ENCODE peak calls at places on chromosomes 1 and 21, in four cellular contexts. A, O, P and I are unnamed samples.

GRCh38 chr1:2824999-2825398 is 23.5 kb upstream of the TTC34 start:
- DNase-seq in P (no peak), O (no peak), A (no peak), I (no peak)

GRCh38 chr1:234310460-234310817 is 62.8 kb upstream of the COA6 start:
- DNase-seq in P (no peak), A (no peak), O (no peak), I (no peak)

GRCh38 chr1:116284819-116285390 is 88.1 kb upstream of the ATP1A1 start:
- DNase-seq in O (no peak), P (no peak), A (no peak), I (no peak)

GRCh38 chr1:71414229-71414628 is 333.4 kb upstream of the ZRANB2 start:
- DNase-seq in P (no peak), A (peak), O (no peak), I (no peak)

GRCh38 chr1:25735956-25736529 is 64.0 kb upstream of the SELENON start:
- DNase-seq in A (no peak), P (no peak), O (no peak), I (no peak)

GRCh38 chr1:9080704-9081291 is 11.4 kb upstream of the SLC2A5 start:
- DNase-seq in A (no peak), O (no peak), P (no peak), I (no peak)

GRCh38 chr1:89609781-89610456 is 23.0 kb upstream of the LRRC8C start:
- DNase-seq in P (no peak), O (no peak), A (no peak), I (no peak)

GRCh38 chr1:206472454-206472853 is 2.2 kb downstream of the IKBKE start:
- DNase-seq in P (no peak), O (no peak), A (peak), I (peak)

GRCh38 chr1:19460535-19461351 is 24.6 kb downstream of the CAPZB start:
- DNase-seq in A (no peak), O (no peak), P (no peak), I (no peak)

GRCh38 chr1:185938396-185938795 is 204.2 kb downstream of the HMCN1 start:
- DNase-seq in P (no peak), O (no peak), A (no peak), I (no peak)

GRCh38 chr1:216721878-216722277 is 1.4 kb downstream of the ESRRG start:
- DNase-seq in P (no peak), O (peak), A (no peak), I (no peak)

GRCh38 chr21:45223236-45223992 is 64.3 kb downstream of the POFUT2 start:
- DNase-seq in P (peak), O (no peak), A (no peak), I (no peak)

GRCh38 chr1:52559875-52560274 is 7.0 kb upstream of the TUT4 start:
- DNase-seq in O (no peak), P (no peak), A (no peak), I (no peak)

GRCh38 chr21:34707876-34708325 is 39.1 kb downstream of the CLIC6 start:
- DNase-seq in O (no peak), P (no peak), A (no peak), I (no peak)

GRCh38 chr21:45310446-45310845 is 22.8 kb upstream of the POFUT2 start:
- DNase-seq in P (no peak), O (peak), A (no peak), I (no peak)

GRCh38 chr1:60970081-60970509 is 112.3 kb upstream of the NFIA start:
- DNase-seq in A (no peak), O (no peak), P (no peak), I (no peak)

GRCh38 chr1:172827841-172828240 is 168.9 kb downstream of the FASLG start:
- DNase-seq in A (no peak), P (no peak), O (no peak), I (no peak)

GRCh38 chr1:3712573-3713535 is 39.4 kb upstream of the CCDC27 start:
- DNase-seq in A (no peak), O (peak), P (no peak), I (no peak)

GRCh38 chr1:2348346-2349275 is 42.7 kb downstream of the MORN1 start:
- DNase-seq in P (no peak), A (no peak), O (peak), I (no peak)

GRCh38 chr1:38026592-38027200 is 14.2 kb downstream of the UTP11 start:
- DNase-seq in A (peak), O (peak), P (no peak), I (peak)

GRCh38 chr1:26318338-26319064 is 743 bp downstream of the CD52 start:
- DNase-seq in P (no peak), O (no peak), A (peak), I (no peak)

GRCh38 chr1:3023994-3024393 is 2.7 kb downstream of the ACTRT2 start:
- DNase-seq in P (no peak), O (no peak), A (no peak), I (no peak)

GRCh38 chr1:210446479-210446878 is 117.8 kb downstream of the HHAT start:
- DNase-seq in A (no peak), P (peak), O (peak), I (no peak)

GRCh38 chr1:161013591-161014513 is 7.1 kb downstream of the F11R start:
- DNase-seq in O (no peak), P (peak), A (peak), I (no peak)

GRCh38 chr1:151799179-151800022 is 5.8 kb downstream of the LINGO4 start:
- DNase-seq in O (peak), A (no peak), P (no peak), I (no peak)

GRCh38 chr1:56666112-56666608 is 21.0 kb downstream of the PRKAA2 start:
- DNase-seq in A (no peak), P (no peak), O (no peak), I (no peak)

GRCh38 chr21:33901421-33902288 is 13.9 kb downstream of the ATP5PO start:
- DNase-seq in A (peak), P (no peak), O (peak), I (peak)

GRCh38 chr1:15206418-15207030 is 40.5 kb upstream of the FHAD1 start:
- DNase-seq in O (no peak), A (no peak), P (no peak), I (peak)

GRCh38 chr1:6596886-6597776 is 5.5 kb downstream of the KLHL21 start:
- DNase-seq in O (no peak), P (no peak), A (no peak), I (no peak)

GRCh38 chr1:10168912-10169514 is 41.4 kb upstream of the KIF1B start:
- DNase-seq in A (no peak), O (no peak), P (no peak), I (no peak)

GRCh38 chr1:72438270-72438669 is 155.9 kb upstream of the NEGR1 start:
- DNase-seq in A (no peak), P (no peak), O (no peak), I (no peak)

GRCh38 chr1:197327776-197328364 is 59.8 kb downstream of the CRB1 start:
- DNase-seq in A (no peak), O (no peak), P (no peak), I (no peak)

GRCh38 chr1:31581821-31582810 is 5.8 kb downstream of the TINAGL1 start:
- DNase-seq in A (no peak), O (no peak), P (no peak), I (no peak)

GRCh38 chr1:32989160-32989894 is 24.7 kb upstream of the RNF19B start:
- DNase-seq in A (peak), P (no peak), O (no peak), I (no peak)

GRCh38 chr21:29306920-29307319 is 8.2 kb downstream of the BACH1 start:
- DNase-seq in O (no peak), P (no peak), A (no peak), I (no peak)